ENCODE peak calls at places on chromosomes 13 and 19, in six cellular contexts. Q is PC-3, L is heart right ventricle, F is adrenal gland, B is right lobe of liver, W is thoracic aorta. R is an unnamed sample.

GRCh38 chr13:28128926-28129325 is 9.4 kb upstream of the PAN3 start:
- DNase-seq in Q (no peak), L (no peak), F (no peak), B (no peak), W (no peak), R (no peak)

GRCh38 chr19:41335467-41335866 is 18.3 kb downstream of the TGFB1 start:
- DNase-seq in Q (peak; percentile 69), L (no peak), F (no peak), B (no peak), W (no peak), R (no peak)

GRCh38 chr19:39200066-39200817 is 3.5 kb downstream of the NCCRP1 start:
- DNase-seq in Q (no peak), L (no peak), F (no peak), B (no peak), W (no peak), R (no peak)

GRCh38 chr19:17137417-17137816 is 61.8 kb downstream of the MYO9B start:
- DNase-seq in Q (no peak), L (peak; percentile 27), F (no peak), B (no peak), W (no peak), R (no peak)

GRCh38 chr19:34639491-34640085 is 37.4 kb downstream of the SCGB2B2 start:
- DNase-seq in Q (peak; percentile 57), L (no peak), F (peak; percentile 71), B (no peak), W (no peak), R (peak; percentile 11)

GRCh38 chr13:85186646-85187045 is 612.6 kb downstream of the SLITRK6 start:
- DNase-seq in Q (no peak), L (no peak), F (no peak), B (no peak), W (no peak), R (no peak)

GRCh38 chr13:21852043-21852442 is 181.2 kb downstream of the FGF9 start:
- DNase-seq in Q (no peak), L (no peak), F (no peak), B (no peak), W (no peak), R (peak; percentile 30)

GRCh38 chr19:48752511-48753365 is at the start of gene FUT1:
- DNase-seq in Q (peak; percentile 91), L (peak; percentile 78), F (peak; percentile 57), B (peak; percentile 74), W (no peak), R (peak; percentile 88)

GRCh38 chr19:19464339-19465098 is 50.8 kb downstream of the TSSK6 start:
- DNase-seq in Q (no peak), L (no peak), F (no peak), B (no peak), W (no peak), R (no peak)

GRCh38 chr13:36736119-36736726 is 62.4 kb downstream of the SERTM1 start:
- DNase-seq in Q (peak; percentile 48), L (no peak), F (peak; percentile 73), B (peak; percentile 19), W (no peak), R (peak; percentile 38)

GRCh38 chr13:57624565-57625435 is 6.7 kb upstream of the PCDH17 start:
- DNase-seq in Q (peak; percentile 64), L (no peak), F (peak; percentile 67), B (no peak), W (no peak), R (peak; percentile 25)

GRCh38 chr19:13526552-13526951 is 20.3 kb upstream of the CACNA1A start:
- DNase-seq in Q (peak; percentile 51), L (no peak), F (no peak), B (no peak), W (no peak), R (no peak)

GRCh38 chr13:41942462-41943094 is 18.3 kb downstream of the VWA8 start:
- DNase-seq in Q (peak; percentile 34), L (no peak), F (no peak), B (no peak), W (no peak), R (peak; percentile 6)

GRCh38 chr13:39484506-39485313 is 118.3 kb downstream of the LHFPL6 start:
- DNase-seq in Q (peak; percentile 59), L (no peak), F (no peak), B (no peak), W (no peak), R (no peak)

GRCh38 chr19:16197188-16197621 is 506 bp upstream of the AP1M1 start:
- DNase-seq in Q (peak; percentile 82), L (no peak), F (no peak), B (no peak), W (no peak), R (peak; percentile 76)

GRCh38 chr19:53041366-53041765 is 3.2 kb upstream of the ERVV-2 start:
- DNase-seq in Q (no peak), L (no peak), F (no peak), B (no peak), W (no peak), R (no peak)

GRCh38 chr19:3073159-3073563 is 10.9 kb upstream of the TLE5 start:
- DNase-seq in Q (no peak), L (no peak), F (no peak), B (no peak), W (no peak), R (peak; percentile 70)

GRCh38 chr19:2199215-2199614 is 35.5 kb downstream of the DOT1L start:
- DNase-seq in Q (no peak), L (no peak), F (no peak), B (no peak), W (no peak), R (no peak)

GRCh38 chr19:17074628-17075034 is 621 bp downstream of the HAUS8 start:
- DNase-seq in Q (no peak), L (no peak), F (no peak), B (no peak), W (no peak), R (no peak)

GRCh38 chr19:33278023-33278402 is 24.3 kb downstream of the CEBPA start:
- DNase-seq in Q (no peak), L (no peak), F (no peak), B (no peak), W (no peak), R (no peak)
- H3K27ac ChIP-seq in Q (no peak overlapping the region), L (no peak overlapping the region), F (no peak overlapping the region), B (no peak overlapping the region), W (no peak overlapping the region), R (no peak overlapping the region)

GRCh38 chr13:87999791-88000190 is 328.6 kb downstream of the SLITRK5 start:
- DNase-seq in Q (no peak), L (no peak), F (no peak), B (no peak), W (no peak), R (no peak)
- TF ChIP-seq CTCF in Q (no peak), L (no peak), F (no peak), B (no peak), W (no peak), R (no peak)

GRCh38 chr19:57466489-57466888 is 9.5 kb upstream of the VN1R1 start:
- DNase-seq in Q (no peak), L (peak; percentile 33), F (no peak), B (no peak), W (no peak), R (no peak)

GRCh38 chr19:57465680-57466381 is 8.9 kb upstream of the VN1R1 start:
- DNase-seq in Q (peak; percentile 76), L (no peak), F (no peak), B (no peak), W (no peak), R (no peak)
- H3K27ac ChIP-seq in Q (no peak overlapping the region), L (peak overlapping the region; percentile 44), F (no peak overlapping the region), B (no peak overlapping the region), W (no peak overlapping the region), R (no peak overlapping the region)

DNA sequence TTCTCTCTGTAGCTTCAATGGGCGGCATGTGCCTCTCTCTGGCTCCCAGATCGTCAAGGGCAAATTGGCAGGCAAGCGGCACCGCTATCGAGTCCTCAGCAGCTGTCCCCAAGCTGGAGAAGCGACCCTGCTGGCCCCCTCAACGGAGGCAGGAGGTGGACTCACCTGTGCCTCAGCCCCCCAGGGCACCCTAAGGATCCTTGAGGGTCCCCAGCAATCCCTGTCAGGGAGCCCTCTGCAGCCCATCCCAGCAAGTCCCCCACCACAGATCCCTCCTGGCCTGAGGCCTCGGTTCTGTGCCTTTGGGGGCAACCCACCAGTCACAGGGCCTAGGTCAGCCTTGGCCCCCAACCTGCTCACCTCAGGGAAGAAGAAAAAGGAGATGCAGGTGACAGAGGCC is 1.7 kb downstream of the POLR1G start:
- DNase-seq in Q (no peak), L (no peak), F (no peak), B (no peak), W (no peak), R (no peak)
- TF ChIP-seq CTCF in Q (no peak), L (no peak), F (no peak), B (no peak), W (no peak), R (no peak)

DNA sequence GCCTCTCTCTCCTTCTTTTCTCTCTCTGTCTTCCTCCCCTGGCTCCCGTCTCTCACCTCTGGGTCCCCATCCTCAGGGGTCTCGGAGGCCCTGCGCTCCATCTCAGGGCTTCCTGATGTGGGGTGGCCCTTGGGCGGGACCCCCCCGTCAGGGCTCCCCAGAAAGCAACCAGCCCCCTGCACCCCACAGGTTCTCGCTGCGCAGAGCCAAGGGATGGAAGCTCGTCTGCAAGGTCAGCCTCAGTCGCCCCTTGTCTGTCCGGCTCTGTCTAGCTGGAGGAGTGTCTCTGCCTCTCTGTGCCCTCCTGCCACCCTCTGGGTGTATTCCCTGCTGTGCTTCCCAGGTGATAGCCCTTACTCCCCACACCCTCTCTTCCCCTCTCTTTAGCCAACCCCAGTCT is at the start of gene SBK3:
- DNase-seq in Q (no peak), L (no peak), F (no peak), B (no peak), W (no peak), R (no peak)
- H3K27ac ChIP-seq in Q (no peak within 1 kb of the TSS), L (peak within 1 kb of the TSS; percentile 86), F (peak within 1 kb of the TSS; percentile 30), B (peak within 1 kb of the TSS; percentile 60), W (no peak within 1 kb of the TSS), R (no peak within 1 kb of the TSS)

GRCh38 chr13:60080871-60081270 is 82.9 kb downstream of the DIAPH3 start:
- DNase-seq in Q (no peak), L (no peak), F (no peak), B (no peak), W (no peak), R (no peak)
- TF ChIP-seq CTCF in Q (no peak), L (no peak), F (no peak), B (no peak), W (no peak), R (no peak)

DNA sequence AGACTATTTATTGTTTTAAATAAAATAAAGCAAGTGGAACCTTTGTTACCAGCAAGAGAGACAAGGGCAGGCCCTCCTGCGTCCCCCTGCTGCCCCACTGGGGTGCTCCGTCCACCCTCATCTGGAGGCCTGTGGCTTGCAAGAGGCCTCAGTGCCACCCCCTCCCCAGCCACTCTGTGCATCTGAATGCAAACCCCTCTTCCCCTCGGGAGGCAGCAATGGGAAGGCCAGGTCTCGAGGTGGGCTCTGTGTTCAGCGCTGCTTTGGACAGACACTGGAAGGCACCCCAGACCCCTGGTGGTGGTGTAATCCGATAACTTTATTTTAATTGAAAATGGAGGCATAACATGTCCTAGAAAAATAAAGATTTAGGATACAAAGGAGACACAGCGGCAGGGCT is 4.6 kb downstream of the SIX5 start:
- DNase-seq in Q (no peak), L (no peak), F (no peak), B (no peak), W (no peak), R (no peak)
- H3K27ac ChIP-seq in Q (no peak overlapping the region), L (peak overlapping the region; percentile 97), F (no peak overlapping the region), B (no peak overlapping the region), W (peak overlapping the region; percentile 94), R (peak overlapping the region; percentile 98)

R was measured in RWPE1.